ENCODE peak calls at places on chromosomes 6 and 20, in four cellular contexts. I, Z, V and K are unnamed samples.

GRCh38 chr6:80094017-80094416 is 12.5 kb upstream of the BCKDHB start:
- DNase-seq in I (peak; percentile 23), Z (no peak), V (peak; percentile 33), K (no peak)

GRCh38 chr6:154537486-154537885 is 27.0 kb upstream of the CNKSR3 start:
- DNase-seq in I (peak; percentile 34), Z (no peak), V (no peak), K (no peak)

GRCh38 chr6:8707956-8708772 is 272.8 kb upstream of the SLC35B3 start:
- DNase-seq in I (peak; percentile 44), Z (no peak), V (no peak), K (no peak)

GRCh38 chr6:107676002-107676401 is 148.1 kb downstream of the SCML4 start:
- DNase-seq in I (no peak), Z (no peak), V (no peak), K (no peak)

GRCh38 chr6:35242486-35242885 is 17.0 kb upstream of the ZNF76 start:
- DNase-seq in I (no peak), Z (no peak), V (no peak), K (no peak)

GRCh38 chr6:80520195-80520594 is 413.7 kb downstream of the BCKDHB start:
- DNase-seq in I (no peak), Z (no peak), V (no peak), K (no peak)

GRCh38 chr6:111291860-111292259 is 191.2 kb downstream of the REV3L start:
- DNase-seq in I (no peak), Z (no peak), V (no peak), K (no peak)

GRCh38 chr20:63946986-63947637 is 9.1 kb downstream of the UCKL1 start:
- DNase-seq in I (no peak), Z (no peak), V (no peak), K (no peak)

GRCh38 chr6:162069995-162070394 is 657.6 kb downstream of the PRKN start:
- DNase-seq in I (no peak), Z (no peak), V (no peak), K (no peak)

GRCh38 chr6:109595998-109596397 is 95.0 kb downstream of the AK9 start:
- DNase-seq in I (peak; percentile 44), Z (no peak), V (no peak), K (no peak)

GRCh38 chr6:130116273-130116672 is 97.9 kb downstream of the L3MBTL3 start:
- DNase-seq in I (no peak), Z (no peak), V (no peak), K (no peak)

GRCh38 chr6:104607501-104607900 is 252.2 kb downstream of the HACE1 start:
- DNase-seq in I (no peak), Z (no peak), V (no peak), K (no peak)

GRCh38 chr20:9389321-9389720 is 125.1 kb upstream of the LAMP5 start:
- DNase-seq in I (no peak), Z (no peak), V (no peak), K (no peak)

GRCh38 chr6:26555505-26556262 is 17.5 kb downstream of the HMGN4 start:
- DNase-seq in I (peak; percentile 48), Z (peak; percentile 71), V (no peak), K (no peak)

GRCh38 chr20:50580016-50580747 is 70.0 kb downstream of the PTPN1 start:
- DNase-seq in I (peak; percentile 78), Z (no peak), V (peak; percentile 75), K (no peak)

GRCh38 chr6:30322527-30323501 is 3.9 kb upstream of the TRIM39 start:
- DNase-seq in I (peak; percentile 4), Z (no peak), V (no peak), K (no peak)

GRCh38 chr6:74066168-74066871 is 370.3 kb downstream of the CD109 start:
- DNase-seq in I (no peak), Z (no peak), V (no peak), K (no peak)

GRCh38 chr20:31573555-31574295 is 31.4 kb upstream of the ID1 start:
- DNase-seq in I (no peak), Z (no peak), V (no peak), K (peak; percentile 53)

GRCh38 chr6:138393871-138394783 is 9.9 kb upstream of the HEBP2 start:
- DNase-seq in I (no peak), Z (no peak), V (no peak), K (no peak)

GRCh38 chr20:5881714-5882113 is 68.6 kb downstream of the TRMT6 start:
- DNase-seq in I (no peak), Z (no peak), V (no peak), K (no peak)

GRCh38 chr20:25270829-25271251 is 23.0 kb downstream of the PYGB start:
- DNase-seq in I (no peak), Z (no peak), V (no peak), K (no peak)

GRCh38 chr6:169029861-169030260 is 223.8 kb downstream of the THBS2 start:
- DNase-seq in I (no peak), Z (no peak), V (no peak), K (no peak)

GRCh38 chr6:47352966-47353365 is 43.3 kb upstream of the TNFRSF21 start:
- DNase-seq in I (no peak), Z (no peak), V (no peak), K (no peak)

GRCh38 chr6:83432626-83433025 is 1.8 kb upstream of the ME1 start:
- DNase-seq in I (no peak), Z (no peak), V (no peak), K (no peak)

GRCh38 chr6:75563032-75563431 is 38.6 kb upstream of the SENP6 start:
- DNase-seq in I (peak; percentile 60), Z (no peak), V (peak; percentile 28), K (no peak)